ENCODE peak calls at places on chromosome 10, in seven cellular contexts. I is A549; C is AG20443; E is CD8-positive, alpha-beta memory T cell; W is myocyte; S is SW480; O is upper lobe of right lung. U is an unnamed sample.

GRCh38 chr10:15436696-15437095 is 65.6 kb upstream of the FAM171A1 start:
- DNase-seq in I (no peak), C (no peak), E (no peak), W (no peak), S (no peak), O (no peak), U (no peak)

GRCh38 chr10:43089519-43089918 is 12.7 kb downstream of the RET start:
- DNase-seq in I (no peak), C (no peak), E (no peak), W (no peak), S (no peak), O (no peak), U (peak; percentile 64)

GRCh38 chr10:20984632-20985031 is 87.5 kb upstream of the NEBL start:
- DNase-seq in I (no peak), C (no peak), E (no peak), W (no peak), S (peak; percentile 14), O (no peak), U (no peak)

GRCh38 chr10:30459283-30459682 is 25.3 kb downstream of the MAP3K8 start:
- DNase-seq in I (no peak), C (no peak), E (no peak), W (no peak), S (no peak), O (no peak), U (no peak)

GRCh38 chr10:128210215-128211063 is 84.2 kb upstream of the MKI67 start:
- DNase-seq in I (peak; percentile 87), C (peak; percentile 90), E (peak; percentile 69), W (peak; percentile 1), S (peak; percentile 26), O (peak; percentile 89), U (peak; percentile 11)

GRCh38 chr10:103626178-103626577 is 132.7 kb downstream of the NEURL1 start:
- DNase-seq in I (no peak), C (no peak), E (no peak), W (no peak), S (no peak), O (no peak), U (no peak)

GRCh38 chr10:8326702-8327423 is 272.4 kb downstream of the GATA3 start:
- DNase-seq in I (no peak), C (no peak), E (no peak), W (no peak), S (no peak), O (no peak), U (no peak)

GRCh38 chr10:116038259-116038658 is 234.7 kb downstream of the GFRA1 start:
- DNase-seq in I (no peak), C (peak; percentile 79), E (no peak), W (peak; percentile 33), S (no peak), O (no peak), U (no peak)

GRCh38 chr10:49560526-49560925 is 21.6 kb upstream of the ERCC6 start:
- DNase-seq in I (no peak), C (no peak), E (no peak), W (no peak), S (no peak), O (no peak), U (no peak)

GRCh38 chr10:85612378-85612775 is 754.2 kb downstream of the GRID1 start:
- DNase-seq in I (no peak), C (no peak), E (peak; percentile 66), W (no peak), S (peak; percentile 23), O (no peak), U (no peak)

GRCh38 chr10:17453035-17453376 is 1.4 kb downstream of the ST8SIA6 start:
- DNase-seq in I (peak; percentile 27), C (no peak), E (no peak), W (no peak), S (peak; percentile 4), O (no peak), U (no peak)

GRCh38 chr10:116080553-116080952 is 192.5 kb downstream of the GFRA1 start:
- DNase-seq in I (peak; percentile 4), C (peak; percentile 27), E (no peak), W (peak; percentile 15), S (peak; percentile 27), O (no peak), U (peak; percentile 17)

GRCh38 chr10:110655286-110655685 is 11.2 kb downstream of the RBM20 start:
- DNase-seq in I (no peak), C (no peak), E (no peak), W (no peak), S (no peak), O (no peak), U (no peak)

GRCh38 chr10:86321568-86321967 is 45.0 kb downstream of the GRID1 start:
- DNase-seq in I (no peak), C (no peak), E (no peak), W (no peak), S (no peak), O (peak; percentile 32), U (no peak)

GRCh38 chr10:95273393-95274312 is 17.1 kb downstream of the PDLIM1 start:
- DNase-seq in I (peak; percentile 76), C (peak; percentile 80), E (no peak), W (peak; percentile 62), S (peak; percentile 50), O (no peak), U (peak; percentile 76)

GRCh38 chr10:33801705-33802104 is 467.2 kb upstream of the NRP1 start:
- DNase-seq in I (peak; percentile 66), C (no peak), E (no peak), W (peak; percentile 87), S (peak; percentile 13), O (no peak), U (peak; percentile 70)

GRCh38 chr10:100828744-100829102 is 83.3 kb downstream of the PAX2 start:
- DNase-seq in I (peak; percentile 64), C (peak; percentile 37), E (no peak), W (no peak), S (peak; percentile 57), O (no peak), U (peak; percentile 16)

GRCh38 chr10:3090914-3091313 is 23.6 kb downstream of the PFKP start:
- DNase-seq in I (peak; percentile 84), C (peak; percentile 56), E (no peak), W (peak; percentile 64), S (no peak), O (peak; percentile 78), U (no peak)

GRCh38 chr10:91196268-91197043 is 24.0 kb upstream of the PCGF5 start:
- DNase-seq in I (no peak), C (no peak), E (no peak), W (no peak), S (no peak), O (no peak), U (no peak)

GRCh38 chr10:115857856-115858255 is 415.1 kb downstream of the GFRA1 start:
- DNase-seq in I (no peak), C (peak; percentile 39), E (no peak), W (no peak), S (peak; percentile 12), O (no peak), U (no peak)

GRCh38 chr10:51669041-51669440 is 30.4 kb downstream of the CSTF2T start:
- DNase-seq in I (no peak), C (no peak), E (no peak), W (no peak), S (no peak), O (no peak), U (no peak)

GRCh38 chr10:48249763-48250351 is 24.6 kb downstream of the FRMPD2 start:
- DNase-seq in I (no peak), C (no peak), E (no peak), W (no peak), S (no peak), O (no peak), U (no peak)

GRCh38 chr10:103333934-103334520 is 16.9 kb downstream of the PCGF6 start:
- DNase-seq in I (peak; percentile 34), C (peak; percentile 29), E (no peak), W (peak; percentile 37), S (peak; percentile 7), O (no peak), U (peak; percentile 46)

GRCh38 chr10:33333260-33334169 is 952 bp downstream of the NRP1 start:
- DNase-seq in I (peak; percentile 25), C (no peak), E (peak; percentile 30), W (no peak), S (peak; percentile 9), O (no peak), U (peak; percentile 58)

GRCh38 chr10:96380821-96381220 is 22.0 kb upstream of the OPALIN start:
- DNase-seq in I (no peak), C (peak; percentile 52), E (no peak), W (no peak), S (no peak), O (no peak), U (peak; percentile 93)

GRCh38 chr10:13816195-13816926 is 229.6 kb downstream of the PRPF18 start:
- DNase-seq in I (no peak), C (peak; percentile 65), E (no peak), W (peak; percentile 60), S (no peak), O (peak; percentile 69), U (no peak)

GRCh38 chr10:121615401-121615800 is 17.2 kb upstream of the FGFR2 start:
- DNase-seq in I (no peak), C (no peak), E (no peak), W (no peak), S (no peak), O (no peak), U (no peak)

GRCh38 chr10:73655257-73655989 is 406 bp downstream of the SYNPO2L start:
- DNase-seq in I (no peak), C (no peak), E (no peak), W (peak; percentile 69), S (no peak), O (no peak), U (no peak)

GRCh38 chr10:53314856-53315255 is 542.3 kb upstream of the MBL2 start:
- DNase-seq in I (no peak), C (no peak), E (no peak), W (peak; percentile 88), S (no peak), O (no peak), U (peak; percentile 19)

GRCh38 chr10:1180836-1181235 is 124.7 kb downstream of the WDR37 start:
- DNase-seq in I (peak; percentile 10), C (no peak), E (no peak), W (no peak), S (no peak), O (peak; percentile 32), U (no peak)

GRCh38 chr10:46057038-46057437 is 11.0 kb upstream of the MSMB start:
- DNase-seq in I (no peak), C (no peak), E (no peak), W (no peak), S (no peak), O (no peak), U (no peak)

GRCh38 chr10:30887839-30888238 is 143.8 kb downstream of the ZNF438 start:
- DNase-seq in I (no peak), C (no peak), E (no peak), W (no peak), S (no peak), O (no peak), U (no peak)

GRCh38 chr10:43427166-43427825 is 9.6 kb upstream of the ZNF487 start:
- DNase-seq in I (no peak), C (no peak), E (no peak), W (no peak), S (no peak), O (no peak), U (no peak)

GRCh38 chr10:91349381-91349780 is 60.8 kb upstream of the HECTD2 start:
- DNase-seq in I (no peak), C (peak; percentile 86), E (no peak), W (peak; percentile 99), S (no peak), O (no peak), U (no peak)